ENCODE peak calls at places on chromosomes 7 and 10, in four cellular contexts. One of them, this sample, is unnamed.

GRCh38 chr7:149261321-149261828 is 621 bp upstream of the ZNF783 start:
- DNase-seq in GM12878: no peak
- DNase-seq in A549: peak; percentile 22
- DNase-seq in SK-N-SH: peak; percentile 69
- DNase-seq in this sample: no peak

GRCh38 chr7:40200791-40201190 is 66.0 kb downstream of the SUGCT start:
- DNase-seq in GM12878: no peak
- DNase-seq in A549: no peak
- DNase-seq in SK-N-SH: no peak
- DNase-seq in this sample: no peak

GRCh38 chr7:360454-361100 is 70.6 kb downstream of the FOXL3 start:
- DNase-seq in GM12878: no peak
- DNase-seq in A549: no peak
- DNase-seq in SK-N-SH: no peak
- DNase-seq in this sample: no peak

GRCh38 chr10:122992031-122992585 is 11.9 kb downstream of the PSTK start:
- DNase-seq in GM12878: no peak
- DNase-seq in A549: no peak
- DNase-seq in SK-N-SH: no peak
- DNase-seq in this sample: no peak

GRCh38 chr10:5890519-5890878 is 456 bp downstream of the FBH1 start:
- DNase-seq in GM12878: no peak
- DNase-seq in A549: peak; percentile 14
- DNase-seq in SK-N-SH: peak; percentile 66
- DNase-seq in this sample: peak; percentile 29

GRCh38 chr7:117251687-117252086 is 71.2 kb downstream of the WNT2 start:
- DNase-seq in GM12878: peak; percentile 35
- DNase-seq in A549: no peak
- DNase-seq in SK-N-SH: no peak
- DNase-seq in this sample: no peak

GRCh38 chr7:50534690-50535290 is 30.4 kb downstream of the DDC start:
- DNase-seq in GM12878: no peak
- DNase-seq in A549: peak; percentile 96
- DNase-seq in SK-N-SH: peak; percentile 67
- DNase-seq in this sample: peak; percentile 37

GRCh38 chr7:33262476-33262875 is 133.1 kb downstream of the BBS9 start:
- DNase-seq in GM12878: no peak
- DNase-seq in A549: no peak
- DNase-seq in SK-N-SH: no peak
- DNase-seq in this sample: no peak

GRCh38 chr10:34994565-34995142 is 95.5 kb downstream of the CUL2 start:
- DNase-seq in GM12878: peak; percentile 38
- DNase-seq in A549: peak; percentile 72
- DNase-seq in SK-N-SH: peak; percentile 72
- DNase-seq in this sample: peak; percentile 79

GRCh38 chr10:14751576-14752330 is 22.9 kb downstream of the FAM107B start:
- DNase-seq in GM12878: no peak
- DNase-seq in A549: no peak
- DNase-seq in SK-N-SH: no peak
- DNase-seq in this sample: no peak

GRCh38 chr7:99997545-99998137 is 17.8 kb upstream of the ZKSCAN1 start:
- DNase-seq in GM12878: no peak
- DNase-seq in A549: no peak
- DNase-seq in SK-N-SH: peak; percentile 82
- DNase-seq in this sample: peak; percentile 87
- TF ChIP-seq PBX3 in GM12878: no peak
- TF ChIP-seq PBX3 in A549: no peak
- TF ChIP-seq PBX3 in SK-N-SH: no peak
- TF ChIP-seq PBX3 in this sample: no peak

DNA sequence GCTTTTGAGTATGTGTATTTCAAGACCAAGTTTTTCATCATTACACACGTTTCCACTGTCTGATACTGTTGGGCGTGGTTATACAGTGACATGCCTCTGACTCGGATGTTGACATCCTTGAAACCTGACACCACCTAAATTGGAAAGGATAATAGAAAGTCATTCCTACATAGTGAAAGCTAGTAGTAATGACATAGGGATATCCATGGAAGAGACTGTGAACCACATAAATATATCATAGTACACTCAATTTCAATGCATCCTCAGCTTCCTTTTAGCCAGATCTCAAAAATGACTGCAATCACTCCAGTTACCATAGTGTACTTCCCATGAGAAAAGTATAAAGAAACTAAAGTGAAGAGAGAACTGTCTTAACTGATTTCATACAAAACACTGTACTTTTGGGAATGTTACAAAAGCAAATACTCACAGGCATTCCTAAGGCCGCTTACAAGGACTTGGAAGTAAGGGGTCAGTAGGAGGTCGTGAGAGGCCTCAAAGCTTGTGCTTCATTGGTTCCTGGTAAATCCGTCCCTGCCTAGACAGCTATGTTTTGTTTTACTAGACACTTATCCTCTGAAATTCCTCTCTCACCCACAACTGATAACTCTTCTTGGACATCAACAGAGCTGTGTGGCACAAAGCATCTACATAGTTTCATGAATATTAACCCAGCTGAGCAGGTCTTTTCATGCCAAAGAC is 71.8 kb upstream of the VWDE start:
- DNase-seq in GM12878: no peak
- DNase-seq in A549: peak; percentile 50
- DNase-seq in SK-N-SH: no peak
- DNase-seq in this sample: no peak
- TF ChIP-seq PBX3 in GM12878: no peak
- TF ChIP-seq PBX3 in A549: no peak
- TF ChIP-seq PBX3 in SK-N-SH: no peak
- TF ChIP-seq PBX3 in this sample: no peak

GRCh38 chr10:124176309-124177179 is 83.1 kb upstream of the CHST15 start:
- DNase-seq in GM12878: no peak
- DNase-seq in A549: no peak
- DNase-seq in SK-N-SH: no peak
- DNase-seq in this sample: no peak

GRCh38 chr10:124177180-124177518 is 83.8 kb upstream of the CHST15 start:
- DNase-seq in GM12878: no peak
- DNase-seq in A549: no peak
- DNase-seq in SK-N-SH: no peak
- DNase-seq in this sample: no peak

GRCh38 chr10:124174071-124174566 is 80.7 kb upstream of the CHST15 start:
- DNase-seq in GM12878: no peak
- DNase-seq in A549: no peak
- DNase-seq in SK-N-SH: no peak
- DNase-seq in this sample: no peak

GRCh38 chr10:124174673-124175645 is 81.6 kb upstream of the CHST15 start:
- DNase-seq in GM12878: no peak
- DNase-seq in A549: no peak
- DNase-seq in SK-N-SH: no peak
- DNase-seq in this sample: no peak

DNA sequence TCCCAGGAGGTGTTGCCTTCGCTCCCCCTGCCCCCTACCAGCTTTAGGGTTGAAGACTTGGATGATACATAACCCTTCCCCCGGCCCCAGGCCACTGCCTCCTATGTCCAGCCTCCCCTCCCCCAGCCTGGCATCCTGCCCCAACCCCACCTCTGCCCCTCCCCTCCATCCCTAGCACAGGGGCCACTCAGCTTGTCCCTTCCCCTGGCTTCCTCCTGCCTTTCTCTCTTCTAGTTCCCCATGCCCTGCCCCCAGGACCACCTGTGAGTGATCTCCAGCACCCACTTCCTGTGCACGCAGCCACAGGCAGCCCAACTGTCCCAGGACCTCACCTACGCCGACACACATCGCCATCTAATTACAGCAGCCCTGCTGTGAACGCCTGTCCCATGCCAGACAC is 82.3 kb upstream of the CHST15 start:
- DNase-seq in GM12878: no peak
- DNase-seq in A549: no peak
- DNase-seq in SK-N-SH: no peak
- DNase-seq in this sample: no peak
- TF ChIP-seq PBX3 in GM12878: no peak
- TF ChIP-seq PBX3 in A549: no peak
- TF ChIP-seq PBX3 in SK-N-SH: no peak
- TF ChIP-seq PBX3 in this sample: no peak

DNA sequence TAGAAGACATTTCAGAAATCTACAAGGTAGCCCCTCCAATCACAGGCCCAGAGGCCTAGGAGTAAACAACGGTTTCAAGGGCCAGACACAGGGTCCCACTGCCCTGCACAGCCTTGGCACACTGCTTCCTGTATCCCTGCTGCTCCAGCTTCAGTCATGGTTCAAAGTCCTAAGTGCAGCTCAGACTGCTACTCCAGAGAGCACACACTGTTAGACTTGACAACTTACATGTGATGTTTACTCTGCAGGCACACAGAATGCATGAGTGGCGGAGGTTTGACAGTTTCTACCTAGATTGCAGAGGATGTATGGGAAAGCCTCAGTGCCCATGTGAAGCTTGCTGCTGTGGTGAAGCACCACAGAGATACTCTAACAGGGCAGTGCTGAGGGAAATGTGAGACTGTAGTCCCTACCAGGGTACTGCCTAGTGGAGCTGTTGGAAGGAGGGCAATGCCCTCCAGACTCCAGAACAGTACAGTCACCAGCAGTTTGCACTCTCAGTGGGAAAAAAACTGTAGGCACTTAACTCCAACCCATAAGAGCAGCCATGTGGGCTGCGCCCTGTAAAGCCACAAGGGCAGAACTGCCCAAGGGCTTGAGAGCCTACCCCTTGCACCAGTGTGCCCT is 270.0 kb downstream of the ZWINT start:
- DNase-seq in GM12878: no peak
- DNase-seq in A549: no peak
- DNase-seq in SK-N-SH: no peak
- DNase-seq in this sample: no peak
- TF ChIP-seq PBX3 in GM12878: no peak
- TF ChIP-seq PBX3 in A549: no peak
- TF ChIP-seq PBX3 in SK-N-SH: no peak
- TF ChIP-seq PBX3 in this sample: no peak